ENCODE peak calls at places on chromosomes 1 and 21, in five cellular contexts. X, A, O, W and B are unnamed samples.

GRCh38 chr1:92862605-92863004 is 30.8 kb downstream of the RPL5 start:
- DNase-seq in A (no peak), X (no peak), O (no peak), W (no peak), B (no peak)

GRCh38 chr1:221887091-221887746 is 145.3 kb upstream of the DUSP10 start:
- DNase-seq in X (peak; percentile 37), A (no peak), W (peak; percentile 83), O (peak; percentile 34), B (peak; percentile 70)

GRCh38 chr1:24321712-24322635 is 2.8 kb downstream of the GRHL3 start:
- DNase-seq in W (peak; percentile 70), A (no peak), O (peak; percentile 75), X (peak; percentile 31), B (peak; percentile 82)

GRCh38 chr1:24609949-24610517 is 33.1 kb upstream of the SRRM1 start:
- DNase-seq in O (no peak), W (no peak), A (no peak), X (no peak), B (no peak)

GRCh38 chr1:200302192-200302892 is 107.5 kb downstream of the ZNF281 start:
- DNase-seq in A (no peak), W (peak; percentile 64), X (no peak), O (peak; percentile 23), B (no peak)

GRCh38 chr1:94522304-94522703 is 19.3 kb downstream of the F3 start:
- DNase-seq in W (no peak), A (no peak), O (no peak), X (peak; percentile 41), B (no peak)

GRCh38 chr1:43038232-43038929 is 79.7 kb upstream of the SLC2A1 start:
- DNase-seq in A (peak; percentile 34), O (no peak), W (no peak), X (no peak), B (no peak)

GRCh38 chr1:114062646-114063045 is 83.4 kb downstream of the OLFML3 start:
- DNase-seq in W (no peak), X (no peak), O (no peak), A (no peak), B (no peak)

GRCh38 chr1:165424454-165425283 is 20.3 kb downstream of the RXRG start:
- DNase-seq in A (no peak), O (no peak), X (no peak), W (no peak), B (no peak)

GRCh38 chr1:224632381-224632871 is 16.3 kb downstream of the CNIH3 start:
- DNase-seq in X (no peak), O (no peak), W (no peak), A (no peak), B (no peak)

GRCh38 chr1:242030071-242030470 is 31.2 kb upstream of the MAP1LC3C start:
- DNase-seq in O (no peak), X (no peak), A (no peak), W (no peak), B (no peak)

GRCh38 chr1:20008391-20008841 is 29.0 kb upstream of the PLA2G2A start:
- DNase-seq in X (no peak), O (no peak), A (no peak), W (no peak), B (no peak)

GRCh38 chr1:41379741-41380130 is 18.5 kb downstream of the FOXO6 start:
- DNase-seq in W (no peak), A (no peak), O (no peak), X (no peak), B (no peak)

GRCh38 chr1:21750841-21751240 is 32.1 kb downstream of the USP48 start:
- DNase-seq in O (no peak), X (no peak), W (no peak), A (no peak), B (no peak)

GRCh38 chr1:226637147-226637935 is 88.8 kb downstream of the STUM start:
- DNase-seq in X (peak; percentile 79), O (peak; percentile 57), W (peak; percentile 52), A (no peak), B (no peak)

GRCh38 chr1:92749024-92749634 is 35.8 kb downstream of the EVI5 start:
- DNase-seq in A (peak; percentile 33), O (peak; percentile 32), X (no peak), W (no peak), B (no peak)

GRCh38 chr1:200974711-200975110 is 48.8 kb downstream of the KIF21B start:
- DNase-seq in A (no peak), X (no peak), O (no peak), W (no peak), B (no peak)

GRCh38 chr1:89865498-89866385 is 44.9 kb downstream of the LRRC8D start:
- DNase-seq in A (no peak), W (no peak), X (no peak), O (no peak), B (no peak)

GRCh38 chr1:196063307-196063706 is 544.9 kb downstream of the KCNT2 start:
- DNase-seq in A (no peak), O (no peak), X (no peak), W (no peak), B (no peak)

GRCh38 chr1:79044974-79045650 is 38.6 kb upstream of the ADGRL4 start:
- DNase-seq in W (no peak), O (no peak), A (no peak), X (no peak), B (no peak)

GRCh38 chr1:26171084-26172072 is at the start of gene ZNF593OS:
- DNase-seq in X (no peak), A (no peak), W (no peak), O (no peak), B (no peak)

GRCh38 chr1:19405761-19406481 is 79.4 kb downstream of the CAPZB start:
- DNase-seq in O (no peak), A (peak; percentile 53), W (no peak), X (no peak), B (no peak)

GRCh38 chr1:12615916-12616708 is 1.9 kb downstream of the DHRS3 start:
- DNase-seq in A (no peak), O (peak; percentile 73), W (peak; percentile 83), X (peak; percentile 51), B (peak; percentile 79)

GRCh38 chr21:42939581-42940413 is 14.4 kb upstream of the ERVH48-1 start:
- DNase-seq in O (no peak), A (no peak), X (peak; percentile 95), W (no peak), B (peak; percentile 88)

GRCh38 chr1:32220746-32221580 is 1.2 kb downstream of the TMEM234 start:
- DNase-seq in X (no peak), W (no peak), A (no peak), O (no peak), B (no peak)

GRCh38 chr21:29074007-29074376 is 544 bp upstream of the CCT8 start:
- DNase-seq in W (no peak), A (no peak), O (no peak), X (no peak), B (no peak)

GRCh38 chr1:4344065-4344753 is 310.2 kb upstream of the AJAP1 start:
- DNase-seq in O (no peak), X (no peak), W (no peak), A (no peak), B (no peak)

GRCh38 chr1:57360846-57361407 is 62.9 kb downstream of the DAB1 start:
- DNase-seq in X (no peak), O (no peak), A (no peak), W (no peak), B (no peak)

GRCh38 chr1:12570291-12570690 is 47.7 kb downstream of the DHRS3 start:
- DNase-seq in W (no peak), X (no peak), A (no peak), O (no peak), B (no peak)

GRCh38 chr1:245710961-245711903 is 556.4 kb downstream of the KIF26B start:
- DNase-seq in A (no peak), X (no peak), W (no peak), O (no peak), B (no peak)

GRCh38 chr1:157155658-157156057 is 17.5 kb upstream of the ETV3 start:
- DNase-seq in O (no peak), W (no peak), X (peak; percentile 31), A (no peak), B (no peak)

GRCh38 chr1:220526294-220526693 is 1.6 kb upstream of the MARK1 start:
- DNase-seq in W (no peak), O (peak; percentile 44), X (no peak), A (no peak), B (no peak)

GRCh38 chr1:119298687-119299086 is 69.9 kb upstream of the HAO2 start:
- DNase-seq in X (no peak), A (no peak), O (no peak), W (no peak), B (no peak)

GRCh38 chr1:9850442-9851162 is 26.8 kb upstream of the CLSTN1 start:
- DNase-seq in X (no peak), W (no peak), O (no peak), A (no peak), B (no peak)

GRCh38 chr1:219257751-219258150 is 84.1 kb downstream of the LYPLAL1 start:
- DNase-seq in W (no peak), O (no peak), X (no peak), A (no peak), B (no peak)

GRCh38 chr1:46333300-46334029 is 7.1 kb upstream of the NSUN4 start:
- DNase-seq in A (no peak), X (no peak), O (peak; percentile 46), W (no peak), B (no peak)